ENCODE peak calls at places on chromosomes 1 and 21, in ten cellular contexts. One of them, this sample, is unnamed.

GRCh38 chr1:168386949-168387586 is 106.4 kb downstream of the TBX19 start:
- DNase-seq in naive thymus-derived CD8-positive, alpha-beta T cell: peak
- DNase-seq in C1 segment of cervical spinal cord: no peak
- DNase-seq in HT1080: no peak
- DNase-seq in NCI-H510A: no peak
- DNase-seq in left colon: no peak
- DNase-seq in HEK293T: no peak
- DNase-seq in nucleus accumbens: peak
- DNase-seq in HCT116: peak
- DNase-seq in AG09319: no peak
- DNase-seq in this sample: peak

GRCh38 chr1:20719871-20720620 is 2.2 kb upstream of the KIF17 start:
- DNase-seq in naive thymus-derived CD8-positive, alpha-beta T cell: no peak
- DNase-seq in C1 segment of cervical spinal cord: no peak
- DNase-seq in HT1080: no peak
- DNase-seq in NCI-H510A: no peak
- DNase-seq in left colon: peak
- DNase-seq in HEK293T: no peak
- DNase-seq in nucleus accumbens: no peak
- DNase-seq in HCT116: no peak
- DNase-seq in AG09319: no peak
- DNase-seq in this sample: no peak

GRCh38 chr21:15729346-15729673 is 472 bp upstream of the USP25 start:
- DNase-seq in naive thymus-derived CD8-positive, alpha-beta T cell: no peak
- DNase-seq in C1 segment of cervical spinal cord: no peak
- DNase-seq in HT1080: no peak
- DNase-seq in NCI-H510A: no peak
- DNase-seq in left colon: no peak
- DNase-seq in HEK293T: no peak
- DNase-seq in nucleus accumbens: no peak
- DNase-seq in HCT116: no peak
- DNase-seq in AG09319: no peak
- DNase-seq in this sample: no peak

GRCh38 chr1:205261946-205262668 is 34.4 kb downstream of the TMCC2 start:
- DNase-seq in naive thymus-derived CD8-positive, alpha-beta T cell: no peak
- DNase-seq in C1 segment of cervical spinal cord: no peak
- DNase-seq in HT1080: peak
- DNase-seq in NCI-H510A: no peak
- DNase-seq in left colon: no peak
- DNase-seq in HEK293T: no peak
- DNase-seq in nucleus accumbens: no peak
- DNase-seq in HCT116: no peak
- DNase-seq in AG09319: no peak
- DNase-seq in this sample: no peak

GRCh38 chr1:168865850-168866620 is 137.0 kb upstream of the DPT start:
- DNase-seq in naive thymus-derived CD8-positive, alpha-beta T cell: no peak
- DNase-seq in C1 segment of cervical spinal cord: no peak
- DNase-seq in HT1080: no peak
- DNase-seq in NCI-H510A: no peak
- DNase-seq in left colon: no peak
- DNase-seq in HEK293T: no peak
- DNase-seq in nucleus accumbens: no peak
- DNase-seq in HCT116: no peak
- DNase-seq in AG09319: no peak
- DNase-seq in this sample: no peak

GRCh38 chr1:16158025-16158424 is 2.2 kb upstream of the EPHA2 start:
- DNase-seq in naive thymus-derived CD8-positive, alpha-beta T cell: peak
- DNase-seq in C1 segment of cervical spinal cord: no peak
- DNase-seq in HT1080: no peak
- DNase-seq in NCI-H510A: no peak
- DNase-seq in left colon: no peak
- DNase-seq in HEK293T: no peak
- DNase-seq in nucleus accumbens: no peak
- DNase-seq in HCT116: no peak
- DNase-seq in AG09319: no peak
- DNase-seq in this sample: no peak

GRCh38 chr1:187655163-187655562 is 826.4 kb downstream of the PLA2G4A start:
- DNase-seq in naive thymus-derived CD8-positive, alpha-beta T cell: no peak
- DNase-seq in C1 segment of cervical spinal cord: no peak
- DNase-seq in HT1080: no peak
- DNase-seq in NCI-H510A: no peak
- DNase-seq in left colon: no peak
- DNase-seq in HEK293T: no peak
- DNase-seq in nucleus accumbens: no peak
- DNase-seq in HCT116: no peak
- DNase-seq in AG09319: no peak
- DNase-seq in this sample: no peak

GRCh38 chr21:31557421-31557955 is 102.0 kb upstream of the SOD1 start:
- DNase-seq in naive thymus-derived CD8-positive, alpha-beta T cell: peak
- DNase-seq in C1 segment of cervical spinal cord: no peak
- DNase-seq in HT1080: no peak
- DNase-seq in NCI-H510A: peak
- DNase-seq in left colon: no peak
- DNase-seq in HEK293T: no peak
- DNase-seq in nucleus accumbens: peak
- DNase-seq in HCT116: no peak
- DNase-seq in AG09319: no peak
- DNase-seq in this sample: peak

GRCh38 chr1:198267921-198268320 is 111.1 kb downstream of the NEK7 start:
- DNase-seq in naive thymus-derived CD8-positive, alpha-beta T cell: no peak
- DNase-seq in C1 segment of cervical spinal cord: no peak
- DNase-seq in HT1080: peak
- DNase-seq in NCI-H510A: no peak
- DNase-seq in left colon: no peak
- DNase-seq in HEK293T: no peak
- DNase-seq in nucleus accumbens: no peak
- DNase-seq in HCT116: no peak
- DNase-seq in AG09319: no peak
- DNase-seq in this sample: no peak

GRCh38 chr21:44415073-44416025 is 40.0 kb upstream of the LRRC3 start:
- DNase-seq in naive thymus-derived CD8-positive, alpha-beta T cell: no peak
- DNase-seq in C1 segment of cervical spinal cord: no peak
- DNase-seq in HT1080: no peak
- DNase-seq in NCI-H510A: no peak
- DNase-seq in left colon: peak
- DNase-seq in HEK293T: no peak
- DNase-seq in nucleus accumbens: no peak
- DNase-seq in HCT116: no peak
- DNase-seq in AG09319: no peak
- DNase-seq in this sample: no peak

GRCh38 chr1:245469734-245470133 is 314.9 kb downstream of the KIF26B start:
- DNase-seq in naive thymus-derived CD8-positive, alpha-beta T cell: no peak
- DNase-seq in C1 segment of cervical spinal cord: no peak
- DNase-seq in HT1080: no peak
- DNase-seq in NCI-H510A: peak
- DNase-seq in left colon: no peak
- DNase-seq in HEK293T: no peak
- DNase-seq in nucleus accumbens: no peak
- DNase-seq in HCT116: no peak
- DNase-seq in AG09319: no peak
- DNase-seq in this sample: no peak

GRCh38 chr1:29703596-29703995 is 467.3 kb downstream of the PTPRU start:
- DNase-seq in naive thymus-derived CD8-positive, alpha-beta T cell: no peak
- DNase-seq in C1 segment of cervical spinal cord: no peak
- DNase-seq in HT1080: peak
- DNase-seq in NCI-H510A: no peak
- DNase-seq in left colon: no peak
- DNase-seq in HEK293T: peak
- DNase-seq in nucleus accumbens: no peak
- DNase-seq in HCT116: no peak
- DNase-seq in AG09319: no peak
- DNase-seq in this sample: peak

GRCh38 chr1:217134857-217135568 is 411.8 kb upstream of the ESRRG start:
- DNase-seq in naive thymus-derived CD8-positive, alpha-beta T cell: no peak
- DNase-seq in C1 segment of cervical spinal cord: no peak
- DNase-seq in HT1080: no peak
- DNase-seq in NCI-H510A: peak
- DNase-seq in left colon: no peak
- DNase-seq in HEK293T: peak
- DNase-seq in nucleus accumbens: no peak
- DNase-seq in HCT116: no peak
- DNase-seq in AG09319: no peak
- DNase-seq in this sample: no peak

GRCh38 chr1:181089017-181089776 is 697 bp downstream of the IER5 start:
- DNase-seq in naive thymus-derived CD8-positive, alpha-beta T cell: peak
- DNase-seq in C1 segment of cervical spinal cord: peak
- DNase-seq in HT1080: no peak
- DNase-seq in NCI-H510A: no peak
- DNase-seq in left colon: no peak
- DNase-seq in HEK293T: no peak
- DNase-seq in nucleus accumbens: no peak
- DNase-seq in HCT116: no peak
- DNase-seq in AG09319: no peak
- DNase-seq in this sample: no peak

GRCh38 chr1:25033828-25034451 is 103.9 kb upstream of the RUNX3 start:
- DNase-seq in naive thymus-derived CD8-positive, alpha-beta T cell: peak
- DNase-seq in C1 segment of cervical spinal cord: peak
- DNase-seq in HT1080: no peak
- DNase-seq in NCI-H510A: no peak
- DNase-seq in left colon: peak
- DNase-seq in HEK293T: no peak
- DNase-seq in nucleus accumbens: peak
- DNase-seq in HCT116: no peak
- DNase-seq in AG09319: no peak
- DNase-seq in this sample: no peak

GRCh38 chr1:168728452-168729404 is at the start of gene DPT:
- DNase-seq in naive thymus-derived CD8-positive, alpha-beta T cell: no peak
- DNase-seq in C1 segment of cervical spinal cord: no peak
- DNase-seq in HT1080: no peak
- DNase-seq in NCI-H510A: no peak
- DNase-seq in left colon: no peak
- DNase-seq in HEK293T: no peak
- DNase-seq in nucleus accumbens: no peak
- DNase-seq in HCT116: no peak
- DNase-seq in AG09319: peak
- DNase-seq in this sample: no peak

GRCh38 chr1:32933742-32934322 is 30.8 kb downstream of the RNF19B start:
- DNase-seq in naive thymus-derived CD8-positive, alpha-beta T cell: no peak
- DNase-seq in C1 segment of cervical spinal cord: no peak
- DNase-seq in HT1080: peak
- DNase-seq in NCI-H510A: no peak
- DNase-seq in left colon: peak
- DNase-seq in HEK293T: no peak
- DNase-seq in nucleus accumbens: no peak
- DNase-seq in HCT116: no peak
- DNase-seq in AG09319: no peak
- DNase-seq in this sample: no peak

GRCh38 chr1:4062992-4063391 is 162.9 kb upstream of the C1orf174 start:
- DNase-seq in naive thymus-derived CD8-positive, alpha-beta T cell: no peak
- DNase-seq in C1 segment of cervical spinal cord: no peak
- DNase-seq in HT1080: no peak
- DNase-seq in NCI-H510A: no peak
- DNase-seq in left colon: no peak
- DNase-seq in HEK293T: no peak
- DNase-seq in nucleus accumbens: no peak
- DNase-seq in HCT116: no peak
- DNase-seq in AG09319: no peak
- DNase-seq in this sample: no peak

GRCh38 chr1:201792534-201793305 is 36.2 kb upstream of the IPO9 start:
- DNase-seq in naive thymus-derived CD8-positive, alpha-beta T cell: peak
- DNase-seq in C1 segment of cervical spinal cord: peak
- DNase-seq in HT1080: peak
- DNase-seq in NCI-H510A: peak
- DNase-seq in left colon: peak
- DNase-seq in HEK293T: peak
- DNase-seq in nucleus accumbens: peak
- DNase-seq in HCT116: peak
- DNase-seq in AG09319: peak
- DNase-seq in this sample: peak

GRCh38 chr1:52122424-52122823 is 19.5 kb upstream of the ZFYVE9 start:
- DNase-seq in naive thymus-derived CD8-positive, alpha-beta T cell: no peak
- DNase-seq in C1 segment of cervical spinal cord: no peak
- DNase-seq in HT1080: no peak
- DNase-seq in NCI-H510A: no peak
- DNase-seq in left colon: no peak
- DNase-seq in HEK293T: no peak
- DNase-seq in nucleus accumbens: no peak
- DNase-seq in HCT116: no peak
- DNase-seq in AG09319: no peak
- DNase-seq in this sample: no peak

GRCh38 chr1:76705560-76705959 is 161.7 kb upstream of the ST6GALNAC5 start:
- DNase-seq in naive thymus-derived CD8-positive, alpha-beta T cell: no peak
- DNase-seq in C1 segment of cervical spinal cord: no peak
- DNase-seq in HT1080: no peak
- DNase-seq in NCI-H510A: no peak
- DNase-seq in left colon: no peak
- DNase-seq in HEK293T: no peak
- DNase-seq in nucleus accumbens: no peak
- DNase-seq in HCT116: no peak
- DNase-seq in AG09319: no peak
- DNase-seq in this sample: no peak

GRCh38 chr1:180188103-180188506 is 33.4 kb downstream of the QSOX1 start:
- DNase-seq in naive thymus-derived CD8-positive, alpha-beta T cell: no peak
- DNase-seq in C1 segment of cervical spinal cord: no peak
- DNase-seq in HT1080: peak
- DNase-seq in NCI-H510A: peak
- DNase-seq in left colon: no peak
- DNase-seq in HEK293T: peak
- DNase-seq in nucleus accumbens: no peak
- DNase-seq in HCT116: no peak
- DNase-seq in AG09319: no peak
- DNase-seq in this sample: peak

GRCh38 chr1:207828485-207829158 is 76.8 kb downstream of the CD46 start:
- DNase-seq in naive thymus-derived CD8-positive, alpha-beta T cell: peak
- DNase-seq in C1 segment of cervical spinal cord: peak
- DNase-seq in HT1080: peak
- DNase-seq in NCI-H510A: no peak
- DNase-seq in left colon: peak
- DNase-seq in HEK293T: peak
- DNase-seq in nucleus accumbens: peak
- DNase-seq in HCT116: peak
- DNase-seq in AG09319: peak
- DNase-seq in this sample: no peak